ENCODE peak calls at places on chromosome 1, in six cellular contexts. One of them, this sample, is unnamed.

GRCh38 chr1:198605880-198606458 is 32.9 kb upstream of the PTPRC start:
- DNase-seq in GM12878: no peak
- DNase-seq in transverse colon: no peak
- DNase-seq in stimulated activated CD8-positive, alpha-beta memory T cell treated with anti-CD3 and anti-CD28 coated beads, Interleukin-12 subunit alpha, Interleukin-12 subunit beta, amount 100 ng/mL, for 4 hours: no peak
- DNase-seq in AG08395: no peak
- DNase-seq in stimulated activated CD4-positive, alpha-beta T cell treated with anti-CD3 and anti-CD28 coated beads, Interleukin-2, amount 100 ng/mL, for 48 hours: no peak
- DNase-seq in this sample: no peak

GRCh38 chr1:244113532-244114320 is 62.6 kb downstream of the ZBTB18 start:
- DNase-seq in GM12878: no peak
- DNase-seq in transverse colon: no peak
- DNase-seq in stimulated activated CD8-positive, alpha-beta memory T cell treated with anti-CD3 and anti-CD28 coated beads, Interleukin-12 subunit alpha, Interleukin-12 subunit beta, amount 100 ng/mL, for 4 hours: no peak
- DNase-seq in AG08395: peak
- DNase-seq in stimulated activated CD4-positive, alpha-beta T cell treated with anti-CD3 and anti-CD28 coated beads, Interleukin-2, amount 100 ng/mL, for 48 hours: no peak
- DNase-seq in this sample: no peak

GRCh38 chr1:186008920-186009737 is 274.9 kb downstream of the HMCN1 start:
- DNase-seq in GM12878: no peak
- DNase-seq in transverse colon: no peak
- DNase-seq in stimulated activated CD8-positive, alpha-beta memory T cell treated with anti-CD3 and anti-CD28 coated beads, Interleukin-12 subunit alpha, Interleukin-12 subunit beta, amount 100 ng/mL, for 4 hours: no peak
- DNase-seq in AG08395: no peak
- DNase-seq in stimulated activated CD4-positive, alpha-beta T cell treated with anti-CD3 and anti-CD28 coated beads, Interleukin-2, amount 100 ng/mL, for 48 hours: no peak
- DNase-seq in this sample: no peak

GRCh38 chr1:91912267-91912666 is 26.3 kb upstream of the TGFBR3 start:
- DNase-seq in GM12878: no peak
- DNase-seq in transverse colon: no peak
- DNase-seq in stimulated activated CD8-positive, alpha-beta memory T cell treated with anti-CD3 and anti-CD28 coated beads, Interleukin-12 subunit alpha, Interleukin-12 subunit beta, amount 100 ng/mL, for 4 hours: no peak
- DNase-seq in AG08395: no peak
- DNase-seq in stimulated activated CD4-positive, alpha-beta T cell treated with anti-CD3 and anti-CD28 coated beads, Interleukin-2, amount 100 ng/mL, for 48 hours: no peak
- DNase-seq in this sample: no peak

GRCh38 chr1:107430540-107431228 is 289.8 kb downstream of the NTNG1 start:
- DNase-seq in GM12878: peak
- DNase-seq in transverse colon: peak
- DNase-seq in stimulated activated CD8-positive, alpha-beta memory T cell treated with anti-CD3 and anti-CD28 coated beads, Interleukin-12 subunit alpha, Interleukin-12 subunit beta, amount 100 ng/mL, for 4 hours: no peak
- DNase-seq in AG08395: peak
- DNase-seq in stimulated activated CD4-positive, alpha-beta T cell treated with anti-CD3 and anti-CD28 coated beads, Interleukin-2, amount 100 ng/mL, for 48 hours: peak
- DNase-seq in this sample: peak

GRCh38 chr1:108829498-108829916 is 27.4 kb downstream of the AKNAD1 start:
- DNase-seq in GM12878: no peak
- DNase-seq in transverse colon: no peak
- DNase-seq in stimulated activated CD8-positive, alpha-beta memory T cell treated with anti-CD3 and anti-CD28 coated beads, Interleukin-12 subunit alpha, Interleukin-12 subunit beta, amount 100 ng/mL, for 4 hours: no peak
- DNase-seq in AG08395: no peak
- DNase-seq in stimulated activated CD4-positive, alpha-beta T cell treated with anti-CD3 and anti-CD28 coated beads, Interleukin-2, amount 100 ng/mL, for 48 hours: no peak
- DNase-seq in this sample: no peak

GRCh38 chr1:1915911-1916835 is 1.1 kb downstream of the CALML6 start:
- DNase-seq in GM12878: no peak
- DNase-seq in transverse colon: peak
- DNase-seq in stimulated activated CD8-positive, alpha-beta memory T cell treated with anti-CD3 and anti-CD28 coated beads, Interleukin-12 subunit alpha, Interleukin-12 subunit beta, amount 100 ng/mL, for 4 hours: no peak
- DNase-seq in AG08395: no peak
- DNase-seq in stimulated activated CD4-positive, alpha-beta T cell treated with anti-CD3 and anti-CD28 coated beads, Interleukin-2, amount 100 ng/mL, for 48 hours: no peak
- DNase-seq in this sample: no peak

GRCh38 chr1:45815667-45816458 is 12.5 kb downstream of the MAST2 start:
- DNase-seq in GM12878: no peak
- DNase-seq in transverse colon: no peak
- DNase-seq in stimulated activated CD8-positive, alpha-beta memory T cell treated with anti-CD3 and anti-CD28 coated beads, Interleukin-12 subunit alpha, Interleukin-12 subunit beta, amount 100 ng/mL, for 4 hours: no peak
- DNase-seq in AG08395: peak
- DNase-seq in stimulated activated CD4-positive, alpha-beta T cell treated with anti-CD3 and anti-CD28 coated beads, Interleukin-2, amount 100 ng/mL, for 48 hours: no peak
- DNase-seq in this sample: no peak

GRCh38 chr1:112991721-112992120 is 35.7 kb upstream of the SLC16A1 start:
- DNase-seq in GM12878: no peak
- DNase-seq in transverse colon: no peak
- DNase-seq in stimulated activated CD8-positive, alpha-beta memory T cell treated with anti-CD3 and anti-CD28 coated beads, Interleukin-12 subunit alpha, Interleukin-12 subunit beta, amount 100 ng/mL, for 4 hours: no peak
- DNase-seq in AG08395: no peak
- DNase-seq in stimulated activated CD4-positive, alpha-beta T cell treated with anti-CD3 and anti-CD28 coated beads, Interleukin-2, amount 100 ng/mL, for 48 hours: no peak
- DNase-seq in this sample: no peak

GRCh38 chr1:41645062-41645461 is 160.6 kb upstream of the EDN2 start:
- DNase-seq in GM12878: no peak
- DNase-seq in transverse colon: peak
- DNase-seq in stimulated activated CD8-positive, alpha-beta memory T cell treated with anti-CD3 and anti-CD28 coated beads, Interleukin-12 subunit alpha, Interleukin-12 subunit beta, amount 100 ng/mL, for 4 hours: no peak
- DNase-seq in AG08395: no peak
- DNase-seq in stimulated activated CD4-positive, alpha-beta T cell treated with anti-CD3 and anti-CD28 coated beads, Interleukin-2, amount 100 ng/mL, for 48 hours: no peak
- DNase-seq in this sample: no peak

GRCh38 chr1:212692774-212693644 is 6.6 kb downstream of the BATF3 start:
- DNase-seq in GM12878: no peak
- DNase-seq in transverse colon: no peak
- DNase-seq in stimulated activated CD8-positive, alpha-beta memory T cell treated with anti-CD3 and anti-CD28 coated beads, Interleukin-12 subunit alpha, Interleukin-12 subunit beta, amount 100 ng/mL, for 4 hours: no peak
- DNase-seq in AG08395: peak
- DNase-seq in stimulated activated CD4-positive, alpha-beta T cell treated with anti-CD3 and anti-CD28 coated beads, Interleukin-2, amount 100 ng/mL, for 48 hours: no peak
- DNase-seq in this sample: no peak

GRCh38 chr1:84479998-84480397 is 932 bp downstream of the RPF1 start:
- DNase-seq in GM12878: no peak
- DNase-seq in transverse colon: no peak
- DNase-seq in stimulated activated CD8-positive, alpha-beta memory T cell treated with anti-CD3 and anti-CD28 coated beads, Interleukin-12 subunit alpha, Interleukin-12 subunit beta, amount 100 ng/mL, for 4 hours: no peak
- DNase-seq in AG08395: peak
- DNase-seq in stimulated activated CD4-positive, alpha-beta T cell treated with anti-CD3 and anti-CD28 coated beads, Interleukin-2, amount 100 ng/mL, for 48 hours: no peak
- DNase-seq in this sample: no peak

GRCh38 chr1:45012639-45013278 is 705 bp downstream of the UROD start:
- DNase-seq in GM12878: no peak
- DNase-seq in transverse colon: peak
- DNase-seq in stimulated activated CD8-positive, alpha-beta memory T cell treated with anti-CD3 and anti-CD28 coated beads, Interleukin-12 subunit alpha, Interleukin-12 subunit beta, amount 100 ng/mL, for 4 hours: no peak
- DNase-seq in AG08395: peak
- DNase-seq in stimulated activated CD4-positive, alpha-beta T cell treated with anti-CD3 and anti-CD28 coated beads, Interleukin-2, amount 100 ng/mL, for 48 hours: peak
- DNase-seq in this sample: no peak

GRCh38 chr1:20380616-20381035 is 90.0 kb downstream of the VWA5B1 start:
- DNase-seq in GM12878: no peak
- DNase-seq in transverse colon: no peak
- DNase-seq in stimulated activated CD8-positive, alpha-beta memory T cell treated with anti-CD3 and anti-CD28 coated beads, Interleukin-12 subunit alpha, Interleukin-12 subunit beta, amount 100 ng/mL, for 4 hours: no peak
- DNase-seq in AG08395: peak
- DNase-seq in stimulated activated CD4-positive, alpha-beta T cell treated with anti-CD3 and anti-CD28 coated beads, Interleukin-2, amount 100 ng/mL, for 48 hours: no peak
- DNase-seq in this sample: no peak

This sample was measured in stimulated activated naive B cell treated with anti-CD40 and anti-IgM and Interleukin-4, amounts not matched to agents 10 μg/mL and 1 μg/mL and 100 μg/mL, for 72 hours.